ENCODE peak calls at places on chromosomes 11 and 22, in eight cellular contexts. G is GM23248; V is CD8-positive, alpha-beta T cell; O is CD8-positive, alpha-beta memory T cell; K is upper lobe of right lung; U is colonic mucosa; D is neural progenitor cell; X is PC-3. A is an unnamed sample.

GRCh38 chr11:117020873-117021564 is 77.2 kb downstream of the SIK3 start:
- DNase-seq in O (no peak), K (no peak), G (no peak), U (peak; percentile 25), V (no peak), D (no peak), X (no peak), A (no peak)

GRCh38 chr11:65403607-65404121 is 17.2 kb downstream of the FRMD8 start:
- DNase-seq in U (no peak), X (no peak), D (no peak), V (no peak), K (no peak), O (no peak), G (no peak), A (no peak)

GRCh38 chr11:134120143-134120850 is 51.4 kb downstream of the JAM3 start:
- DNase-seq in U (peak; percentile 23), G (peak; percentile 97), K (no peak), O (no peak), D (no peak), V (no peak), X (no peak), A (peak; percentile 35)

GRCh38 chr22:33109532-33110148 is 51.5 kb upstream of the SYN3 start:
- DNase-seq in X (no peak), O (no peak), G (no peak), D (no peak), U (no peak), V (no peak), K (no peak), A (no peak)

GRCh38 chr11:110968348-110969062 is 256.3 kb upstream of the ARHGAP20 start:
- DNase-seq in V (no peak), X (no peak), O (no peak), G (peak; percentile 73), D (no peak), K (no peak), U (no peak), A (no peak)

GRCh38 chr11:27237641-27238040 is 125.4 kb downstream of the CCDC34 start:
- DNase-seq in U (peak; percentile 74), X (no peak), D (no peak), G (no peak), O (no peak), K (no peak), V (no peak), A (no peak)

GRCh38 chr11:61960532-61960931 is 6.9 kb downstream of the FTH1 start:
- DNase-seq in K (peak; percentile 39), U (no peak), V (no peak), G (no peak), X (no peak), D (no peak), O (no peak), A (no peak)

GRCh38 chr11:44938066-44938691 is 12.5 kb downstream of the TP53I11 start:
- DNase-seq in K (no peak), O (no peak), V (no peak), G (no peak), U (no peak), X (no peak), D (no peak), A (no peak)

GRCh38 chr11:108916290-108916689 is 251.4 kb downstream of the DDX10 start:
- DNase-seq in U (no peak), O (no peak), X (peak; percentile 28), G (peak; percentile 38), D (no peak), K (no peak), V (no peak), A (no peak)

GRCh38 chr11:1832181-1832988 is 2.4 kb upstream of the SYT8 start:
- DNase-seq in K (peak; percentile 84), X (peak; percentile 41), D (peak; percentile 80), G (peak; percentile 28), O (peak; percentile 69), V (peak; percentile 43), U (peak; percentile 68), A (peak; percentile 68)

GRCh38 chr11:93579187-93579773 is 36.1 kb upstream of the SMCO4 start:
- DNase-seq in G (no peak), U (no peak), V (no peak), D (no peak), O (no peak), K (no peak), X (no peak), A (no peak)

GRCh38 chr22:37132773-37133172 is 16.9 kb downstream of the IL2RB start:
- DNase-seq in K (no peak), U (no peak), D (no peak), X (no peak), G (no peak), O (no peak), V (no peak), A (no peak)

GRCh38 chr22:37137131-37137530 is 12.6 kb downstream of the IL2RB start:
- DNase-seq in U (no peak), D (no peak), V (no peak), O (no peak), X (no peak), G (no peak), K (no peak), A (no peak)

GRCh38 chr22:37137903-37138665 is 11.6 kb downstream of the IL2RB start:
- DNase-seq in K (no peak), O (no peak), D (no peak), X (no peak), G (no peak), V (no peak), U (no peak), A (no peak)

GRCh38 chr22:37133304-37134018 is 16.3 kb downstream of the IL2RB start:
- DNase-seq in K (peak; percentile 59), V (no peak), U (no peak), G (no peak), D (no peak), X (no peak), O (no peak), A (no peak)

GRCh38 chr22:37135023-37135422 is 14.7 kb downstream of the IL2RB start:
- DNase-seq in K (no peak), O (no peak), V (no peak), D (no peak), X (no peak), G (no peak), U (no peak), A (no peak)
- H3K4me1 ChIP-seq in K (no peaks in the 10 kb centered on the region), O (no peaks in the 10 kb centered on the region), V (no peaks in the 10 kb centered on the region), D (no peaks in the 10 kb centered on the region), X (no peaks in the 10 kb centered on the region), G (no peaks in the 10 kb centered on the region), U (no peaks in the 10 kb centered on the region), A (no peaks in the 10 kb centered on the region)

DNA sequence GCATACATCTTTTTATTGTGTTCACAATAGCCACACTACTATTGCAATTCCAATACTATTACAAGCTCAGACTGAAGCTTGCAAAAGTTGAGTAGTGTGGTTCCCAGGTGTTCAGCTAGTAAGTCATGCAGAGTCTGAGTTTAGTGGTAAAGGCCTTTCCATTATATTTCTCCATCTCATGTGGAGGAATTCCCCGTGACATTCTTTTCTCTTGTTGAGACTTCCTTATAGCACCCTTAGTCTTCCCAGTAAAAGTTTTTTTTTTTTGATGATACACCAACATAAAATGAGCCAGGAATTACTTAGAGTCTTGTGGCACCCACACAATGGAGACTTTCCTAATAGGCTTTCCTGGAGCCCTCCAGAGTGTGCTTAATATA is 110.8 kb downstream of the UVRAG start:
- DNase-seq in G (peak; percentile 49), X (peak; percentile 11), D (no peak), K (no peak), V (no peak), O (no peak), U (no peak), A (no peak)
- H3K27ac ChIP-seq in G (peak overlapping the region; percentile 13), X (peak overlapping the region; percentile 46), D (no peak overlapping the region), K (no peak overlapping the region), V (no peak overlapping the region), O (no peak overlapping the region), U (peak overlapping the region; percentile 46), A (no peak overlapping the region)

GRCh38 chr11:119258983-119259382 is 52.8 kb downstream of the CBL start:
- DNase-seq in G (no peak), D (no peak), X (no peak), K (no peak), U (no peak), O (no peak), V (no peak), A (no peak)

GRCh38 chr11:119262668-119263351 is 54.1 kb downstream of the MCAM start:
- DNase-seq in X (peak; percentile 33), D (no peak), G (peak; percentile 75), O (no peak), U (no peak), K (no peak), V (no peak), A (no peak)

GRCh38 chr11:119254239-119254638 is 48.1 kb downstream of the CBL start:
- DNase-seq in X (no peak), V (no peak), K (no peak), D (no peak), U (no peak), O (no peak), G (no peak), A (no peak)

GRCh38 chr11:119263352-119263940 is 53.5 kb downstream of the MCAM start:
- DNase-seq in U (no peak), X (no peak), V (no peak), K (no peak), G (peak; percentile 26), D (no peak), O (peak; percentile 39), A (no peak)

GRCh38 chr11:119258180-119258579 is 52.0 kb downstream of the CBL start:
- DNase-seq in U (no peak), X (no peak), O (peak; percentile 45), V (no peak), G (no peak), K (no peak), D (no peak), A (no peak)
- H3K4me1 ChIP-seq in U (no peaks in the 10 kb centered on the region), X (peaks cover 4% of the 10 kb centered on the region), O (peaks cover 53% of the 10 kb centered on the region), V (peaks cover 54% of the 10 kb centered on the region), G (peaks cover 16% of the 10 kb centered on the region), K (peaks cover 11% of the 10 kb centered on the region), D (peaks cover 3% of the 10 kb centered on the region), A (peaks cover 7% of the 10 kb centered on the region)

GRCh38 chr11:17431139-17431538 is 42.7 kb upstream of the KCNJ11 start:
- DNase-seq in D (no peak), O (no peak), G (no peak), X (no peak), V (no peak), K (no peak), U (no peak), A (no peak)
- H3K27ac ChIP-seq in D (no peak overlapping the region), O (no peak overlapping the region), G (no peak overlapping the region), X (no peak overlapping the region), V (no peak overlapping the region), K (no peak overlapping the region), U (no peak overlapping the region), A (no peak overlapping the region)

A was measured in stomach.